ENCODE peak calls at places on chromosomes 7 and 10, in ten cellular contexts. T, I, U, V, D, X, R, O, C and W are unnamed samples.
A peak's percentile ranks its signal among the peaks of the same experiment; 100 is the strongest.

GRCh38 chr7:93715234-93715633 is 140.7 kb upstream of the CALCR start:
- DNase-seq in T (peak; percentile 30), I (peak; percentile 68), U (peak; percentile 9), V (peak; percentile 53), D (peak; percentile 89), X (peak; percentile 51), R (peak; percentile 21), O (peak; percentile 24), C (no peak), W (peak; percentile 58)

GRCh38 chr10:62637249-62638061 is 167.1 kb upstream of the ADO start:
- DNase-seq in T (peak; percentile 29), I (no peak), U (peak; percentile 54), V (peak; percentile 55), D (no peak), X (no peak), R (peak; percentile 75), O (peak; percentile 67), C (no peak), W (no peak)

GRCh38 chr7:29877196-29877595 is 70.9 kb downstream of the WIPF3 start:
- DNase-seq in T (no peak), I (no peak), U (no peak), V (peak; percentile 20), D (no peak), X (no peak), R (no peak), O (no peak), C (no peak), W (peak; percentile 22)

GRCh38 chr10:131180941-131181855 is 130.3 kb downstream of the TCERG1L start:
- DNase-seq in T (no peak), I (peak; percentile 37), U (no peak), V (no peak), D (peak; percentile 37), X (no peak), R (no peak), O (no peak), C (no peak), W (no peak)

GRCh38 chr7:34844936-34845665 is 187.1 kb downstream of the NPSR1 start:
- DNase-seq in T (no peak), I (no peak), U (no peak), V (no peak), D (peak; percentile 66), X (no peak), R (no peak), O (no peak), C (no peak), W (peak; percentile 38)

GRCh38 chr10:98610855-98611254 is 164.1 kb upstream of the HPS1 start:
- DNase-seq in T (peak; percentile 41), I (peak; percentile 81), U (no peak), V (no peak), D (no peak), X (no peak), R (no peak), O (no peak), C (no peak), W (no peak)

GRCh38 chr7:64996305-64996704 is 5.5 kb upstream of the ZNF117 start:
- DNase-seq in T (no peak), I (no peak), U (no peak), V (no peak), D (no peak), X (no peak), R (no peak), O (no peak), C (no peak), W (no peak)

GRCh38 chr10:70967591-70968588 is 79.5 kb upstream of the PCBD1 start:
- DNase-seq in T (no peak), I (peak; percentile 38), U (no peak), V (peak; percentile 4), D (no peak), X (no peak), R (no peak), O (no peak), C (no peak), W (no peak)

GRCh38 chr10:76287856-76288255 is 856.4 kb downstream of the LRMDA start:
- DNase-seq in T (no peak), I (no peak), U (no peak), V (no peak), D (no peak), X (no peak), R (no peak), O (no peak), C (no peak), W (no peak)

GRCh38 chr7:31192996-31193395 is 140.9 kb downstream of the ADCYAP1R1 start:
- DNase-seq in T (peak; percentile 42), I (peak; percentile 76), U (peak; percentile 51), V (peak; percentile 45), D (peak; percentile 95), X (peak; percentile 50), R (no peak), O (no peak), C (peak; percentile 5), W (peak; percentile 62)

GRCh38 chr10:23490115-23490514 is 51.2 kb downstream of the OTUD1 start:
- DNase-seq in T (no peak), I (no peak), U (no peak), V (no peak), D (no peak), X (no peak), R (no peak), O (no peak), C (no peak), W (no peak)

DNA sequence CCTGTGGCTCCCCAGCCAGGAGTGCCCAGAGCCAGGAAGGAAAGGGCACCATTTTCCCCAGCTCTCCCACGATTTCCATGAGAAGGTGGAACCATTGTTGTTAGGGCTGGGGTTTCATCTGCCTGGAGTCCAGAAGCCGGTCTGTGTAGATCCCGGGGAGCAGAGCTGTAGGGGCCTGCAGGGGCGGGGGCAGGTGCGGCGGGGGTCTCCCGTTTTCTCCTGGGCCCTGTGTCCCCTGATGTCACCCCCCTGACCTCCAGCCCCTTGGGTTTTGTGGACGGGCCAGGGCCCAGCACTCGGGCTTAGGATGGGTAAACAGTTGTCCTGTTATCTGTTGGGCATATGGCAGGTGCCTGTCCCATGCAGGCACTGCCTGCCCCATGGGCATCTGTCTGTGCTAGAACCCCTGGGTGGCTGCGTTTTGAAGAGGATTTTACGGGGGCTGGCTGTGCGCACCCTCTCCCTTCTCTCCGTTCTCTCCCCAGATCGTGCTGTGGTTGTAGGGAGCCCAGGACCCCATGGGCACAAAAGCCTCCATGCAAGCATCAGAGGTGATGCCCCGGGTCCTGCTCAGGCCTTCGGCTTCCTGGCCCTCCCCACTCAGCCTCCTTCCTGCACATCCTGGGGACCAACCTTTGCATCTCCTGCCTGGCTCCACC is 158.8 kb downstream of the WDR37 start:
- DNase-seq in T (no peak), I (no peak), U (no peak), V (no peak), D (no peak), X (no peak), R (no peak), O (no peak), C (no peak), W (no peak)
- H3K4me3 ChIP-seq in T (no peak overlapping the region), I (no peak overlapping the region), U (no peak overlapping the region), V (no peak overlapping the region), D (no peak overlapping the region), X (no peak overlapping the region), R (no peak overlapping the region), O (no peak overlapping the region), C (no peak overlapping the region), W (no peak overlapping the region)

GRCh38 chr7:108152198-108152597 is 22.0 kb upstream of the LAMB4 start:
- DNase-seq in T (no peak), I (no peak), U (no peak), V (no peak), D (no peak), X (no peak), R (no peak), O (no peak), C (no peak), W (no peak)

GRCh38 chr7:108146070-108146842 is 16.1 kb upstream of the LAMB4 start:
- DNase-seq in T (peak; percentile 58), I (peak; percentile 51), U (peak; percentile 81), V (peak; percentile 72), D (peak; percentile 88), X (peak; percentile 48), R (peak; percentile 42), O (peak; percentile 45), C (peak; percentile 39), W (peak; percentile 80)

GRCh38 chr7:108147031-108147563 is 16.9 kb upstream of the LAMB4 start:
- DNase-seq in T (no peak), I (no peak), U (peak; percentile 37), V (no peak), D (no peak), X (no peak), R (no peak), O (no peak), C (no peak), W (no peak)

GRCh38 chr7:108149908-108150307 is 19.7 kb upstream of the LAMB4 start:
- DNase-seq in T (no peak), I (no peak), U (no peak), V (no peak), D (no peak), X (no peak), R (no peak), O (no peak), C (no peak), W (no peak)

GRCh38 chr7:108149119-108149518 is 19.0 kb upstream of the LAMB4 start:
- DNase-seq in T (no peak), I (no peak), U (no peak), V (no peak), D (no peak), X (no peak), R (no peak), O (no peak), C (no peak), W (no peak)
- H3K4me3 ChIP-seq in T (no peak overlapping the region), I (no peak overlapping the region), U (no peak overlapping the region), V (no peak overlapping the region), D (no peak overlapping the region), X (no peak overlapping the region), R (no peak overlapping the region), O (no peak overlapping the region), C (no peak overlapping the region), W (no peak overlapping the region)

DNA sequence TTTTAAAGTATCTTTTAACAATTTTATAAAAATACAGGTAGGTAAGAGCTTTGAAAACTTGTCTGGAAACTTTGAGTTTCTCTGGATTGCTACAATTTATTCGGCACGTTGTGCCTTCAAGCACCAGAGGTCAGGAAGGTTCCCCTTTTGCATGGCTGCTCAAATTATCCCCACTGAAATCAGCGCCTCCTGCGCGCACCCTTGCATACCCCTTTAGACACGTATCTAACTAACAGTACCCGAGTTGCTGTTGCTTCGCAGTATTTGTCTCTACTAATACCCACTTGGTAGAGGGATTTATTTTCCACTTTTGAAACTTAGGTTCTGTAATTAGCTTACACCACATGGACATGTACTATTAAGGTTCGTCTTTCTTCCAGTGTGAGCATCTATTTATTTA is 1.6 kb downstream of the MEOX2 start:
- DNase-seq in T (peak; percentile 42), I (no peak), U (no peak), V (no peak), D (peak; percentile 49), X (no peak), R (no peak), O (no peak), C (no peak), W (peak; percentile 8)
- H3K4me3 ChIP-seq in T (peak overlapping the region; percentile 72), I (no peak overlapping the region), U (no peak overlapping the region), V (no peak overlapping the region), D (no peak overlapping the region), X (no peak overlapping the region), R (no peak overlapping the region), O (no peak overlapping the region), C (no peak overlapping the region), W (no peak overlapping the region)

DNA sequence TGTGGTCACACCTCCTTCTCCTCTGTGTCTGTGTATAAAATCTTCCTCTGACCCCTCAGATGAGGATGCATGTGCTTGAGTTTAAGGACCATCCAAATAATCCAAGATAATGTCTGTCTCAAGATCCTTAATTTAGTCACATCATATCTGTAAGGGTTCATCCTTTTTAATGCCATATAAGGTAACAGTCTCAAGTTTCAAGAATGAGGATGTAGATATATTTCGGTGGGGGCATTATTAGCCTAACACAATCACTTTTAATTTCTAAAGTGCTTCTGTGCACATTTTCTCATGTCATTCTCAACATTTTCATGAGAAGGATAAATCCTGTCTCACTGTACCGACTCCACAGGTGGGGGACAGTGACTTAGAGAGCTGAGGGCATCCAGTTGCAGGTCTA is 235.3 kb downstream of the BUB3 start:
- DNase-seq in T (no peak), I (no peak), U (no peak), V (no peak), D (no peak), X (no peak), R (no peak), O (no peak), C (no peak), W (no peak)
- H3K4me3 ChIP-seq in T (no peak overlapping the region), I (no peak overlapping the region), U (no peak overlapping the region), V (no peak overlapping the region), D (no peak overlapping the region), X (no peak overlapping the region), R (no peak overlapping the region), O (no peak overlapping the region), C (no peak overlapping the region), W (no peak overlapping the region)